ENCODE peak calls at places on chromosomes 11 and 22, in eight cellular contexts. D is fibroblast of lung, Y is transverse colon, N is pancreas, H is psoas muscle, I is adrenal gland, X is hepatocyte, J is mucosa of descending colon. Z is an unnamed sample. For H3K36me3, the result is how much of the 10 kb centered on the place peaks cover.

GRCh38 chr22:22098457-22099193 is 116.0 kb upstream of the TOP3B start:
- DNase-seq in J (no peak), H (no peak), I (no peak), N (no peak), Y (no peak), X (no peak), D (no peak), Z (no peak)

GRCh38 chr11:65791719-65792213 is 4.9 kb downstream of the OVOL1 start:
- DNase-seq in X (no peak), D (no peak), H (no peak), J (peak), N (no peak), I (no peak), Y (peak), Z (no peak)

GRCh38 chr11:8671242-8671641 is 11.2 kb downstream of the TRIM66 start:
- DNase-seq in H (peak), Y (peak), X (peak), D (peak), I (peak), J (no peak), N (no peak), Z (peak)

GRCh38 chr11:105244157-105244820 is 104.7 kb upstream of the CARD18 start:
- DNase-seq in H (no peak), D (peak), I (peak), J (no peak), N (no peak), Y (no peak), X (peak), Z (peak)

GRCh38 chr11:58446294-58446693 is 4.3 kb upstream of the OR5B12 start:
- DNase-seq in N (no peak), J (no peak), I (no peak), X (no peak), Y (no peak), D (no peak), H (no peak), Z (peak)

GRCh38 chr11:67416416-67417335 is 1.2 kb downstream of the CARNS1 start:
- DNase-seq in H (no peak), N (peak), Y (no peak), X (peak), I (no peak), J (no peak), D (peak), Z (peak)

GRCh38 chr11:8268530-8269461 is 5.1 kb upstream of the LMO1 start:
- DNase-seq in D (no peak), N (no peak), J (no peak), H (no peak), Y (no peak), X (peak), I (peak), Z (no peak)

GRCh38 chr22:43110444-43110926 is at the start of gene BIK:
- DNase-seq in H (peak), X (peak), N (peak), J (peak), Y (peak), I (peak), D (peak), Z (no peak)

GRCh38 chr11:120540744-120541143 is 29.2 kb downstream of the GRIK4 start:
- DNase-seq in X (no peak), J (no peak), N (no peak), D (peak), I (no peak), H (no peak), Y (no peak), Z (no peak)

GRCh38 chr11:17774232-17775034 is 39.9 kb downstream of the KCNC1 start:
- DNase-seq in Y (no peak), N (no peak), J (no peak), X (no peak), I (no peak), D (no peak), H (no peak), Z (no peak)

GRCh38 chr22:36818010-36818642 is 1.3 kb upstream of the PVALB start:
- DNase-seq in Y (no peak), X (no peak), N (no peak), D (no peak), H (no peak), I (no peak), J (no peak), Z (peak)

GRCh38 chr22:42685941-42686666 is 34.6 kb downstream of the A4GALT start:
- DNase-seq in D (peak), Y (peak), H (peak), N (no peak), X (peak), J (no peak), I (no peak), Z (no peak)

GRCh38 chr11:69981119-69981770 is 96.9 kb upstream of the ANO1 start:
- DNase-seq in J (no peak), X (no peak), Y (no peak), D (no peak), N (no peak), H (no peak), I (no peak), Z (no peak)
- H3K4me3 ChIP-seq in J (no peak), X (no peak), Y (no peak), D (no peak), N (no peak), H (no peak), I (no peak), Z (no peak)

GRCh38 chr22:19208287-19208847 is 29.8 kb upstream of the SLC25A1 start:
- DNase-seq in N (no peak), X (no peak), I (no peak), D (no peak), J (no peak), Y (no peak), H (no peak), Z (no peak)
- TF ChIP-seq CTCF in N (no peak), X (no peak), I (no peak), D (no peak), J (no peak), Y (no peak), H (no peak), Z (no peak)

GRCh38 chr22:20038574-20038973 is 17.7 kb downstream of the TANGO2 start:
- DNase-seq in J (no peak), X (no peak), D (no peak), I (no peak), N (peak), H (no peak), Y (no peak), Z (no peak)

GRCh38 chr22:20043057-20043996 is 22.4 kb downstream of the TANGO2 start:
- DNase-seq in X (no peak), Y (no peak), N (peak), I (no peak), J (no peak), D (no peak), H (no peak), Z (no peak)

GRCh38 chr22:20043997-20044342 is 23.1 kb downstream of the TANGO2 start:
- DNase-seq in N (no peak), J (no peak), Y (no peak), H (no peak), D (no peak), I (no peak), X (no peak), Z (no peak)

GRCh38 chr22:20039683-20040325 is 18.9 kb downstream of the TANGO2 start:
- DNase-seq in X (no peak), Y (no peak), J (no peak), H (no peak), D (no peak), I (no peak), N (peak), Z (no peak)

DNA sequence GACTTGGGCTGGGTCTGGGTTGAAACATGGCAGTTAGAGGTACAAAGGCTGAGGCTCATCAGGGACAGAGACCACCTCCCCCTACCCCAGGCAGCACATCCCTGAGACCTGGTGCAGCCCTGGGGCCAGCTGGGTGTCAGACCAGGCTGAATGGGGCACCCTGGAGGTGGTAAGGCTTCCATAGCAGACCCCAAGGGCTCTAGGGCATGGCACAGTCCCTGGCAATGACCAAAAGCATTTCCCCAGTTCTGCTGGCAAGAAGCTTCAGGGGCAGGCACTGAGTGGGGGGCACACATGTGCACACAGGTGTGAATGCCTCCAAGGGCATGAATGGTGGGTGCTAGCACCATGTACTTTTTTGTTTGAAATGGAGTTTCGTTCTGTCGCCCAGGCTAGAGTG is 19.9 kb downstream of the TANGO2 start:
- DNase-seq in Y (no peak), I (no peak), D (no peak), H (no peak), N (no peak), J (no peak), X (no peak), Z (no peak)
- H3K36me3 ChIP-seq in Y (under half), I (under half), D (under half), H (half or more), N (under half), J (under half), X (under half), Z (under half)

DNA sequence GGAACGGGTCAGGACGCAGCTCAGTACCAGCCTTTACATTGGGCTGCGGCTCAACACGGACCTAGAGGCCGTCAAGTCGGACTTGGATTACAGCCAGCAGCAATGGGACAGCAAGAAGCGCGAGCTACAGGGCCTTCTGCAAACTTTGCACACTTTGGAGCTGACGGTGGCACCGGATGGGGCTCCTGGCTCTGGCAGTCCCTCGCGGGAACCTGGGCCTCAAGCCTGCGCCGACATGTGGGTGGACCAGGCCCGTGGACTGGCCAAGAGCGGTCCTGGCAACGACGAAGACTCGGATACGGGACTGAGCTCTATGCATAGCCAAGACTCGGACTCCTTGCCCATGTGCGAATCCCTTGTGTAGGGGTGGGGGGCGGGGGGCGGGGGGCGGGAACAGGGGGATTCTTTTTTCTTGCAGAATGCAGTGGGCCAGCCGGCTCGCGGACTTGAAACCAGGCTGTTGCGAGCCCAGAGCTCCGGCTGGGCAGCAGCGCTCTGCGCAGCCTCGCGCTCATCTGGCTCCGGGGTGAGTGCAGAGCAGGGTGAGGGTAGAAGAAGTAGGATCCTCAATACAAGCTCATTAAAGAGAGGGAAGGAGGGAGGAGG is 1.7 kb downstream of the RASSF10 start:
- DNase-seq in N (peak), I (no peak), Y (peak), H (no peak), J (peak), X (peak), D (no peak), Z (peak)
- H3K4me3 ChIP-seq in N (no peak), I (no peak), Y (peak), H (peak), J (no peak), X (peak), D (no peak), Z (peak)

Z was measured in bronchial epithelial cell.